ENCODE peak calls at places on chromosomes 3 and 15, in ten cellular contexts. One of them, this sample, is unnamed.

GRCh38 chr15:45118131-45118588 is 4.0 kb downstream of the DUOXA2 start:
- DNase-seq in NCI-H1092: peak
- DNase-seq in posterior cingulate gyrus: peak
- DNase-seq in cardiac muscle cell: peak
- DNase-seq in posterior vena cava: peak
- DNase-seq in NCI-H774: peak
- DNase-seq in nephron progenitor cell: peak
- DNase-seq in stimulated activated CD4-positive, alpha-beta T cell treated with anti-CD3 and anti-CD28 coated beads, Interleukin-15, amount 100 ng/mL, for 1 hour: peak
- DNase-seq in HCT116: peak
- DNase-seq in occipital lobe: peak
- DNase-seq in this sample: peak

GRCh38 chr3:136753112-136753939 is 1.1 kb upstream of the STAG1 start:
- DNase-seq in NCI-H1092: no peak
- DNase-seq in posterior cingulate gyrus: no peak
- DNase-seq in cardiac muscle cell: no peak
- DNase-seq in posterior vena cava: no peak
- DNase-seq in NCI-H774: no peak
- DNase-seq in nephron progenitor cell: no peak
- DNase-seq in stimulated activated CD4-positive, alpha-beta T cell treated with anti-CD3 and anti-CD28 coated beads, Interleukin-15, amount 100 ng/mL, for 1 hour: no peak
- DNase-seq in HCT116: no peak
- DNase-seq in occipital lobe: no peak
- DNase-seq in this sample: no peak

GRCh38 chr15:81023483-81024264 is 23.0 kb downstream of the TLNRD1 start:
- DNase-seq in NCI-H1092: no peak
- DNase-seq in posterior cingulate gyrus: peak
- DNase-seq in cardiac muscle cell: peak
- DNase-seq in posterior vena cava: peak
- DNase-seq in NCI-H774: no peak
- DNase-seq in nephron progenitor cell: no peak
- DNase-seq in stimulated activated CD4-positive, alpha-beta T cell treated with anti-CD3 and anti-CD28 coated beads, Interleukin-15, amount 100 ng/mL, for 1 hour: no peak
- DNase-seq in HCT116: no peak
- DNase-seq in occipital lobe: peak
- DNase-seq in this sample: peak

GRCh38 chr15:88274534-88275460 is 18.3 kb upstream of the NTRK3 start:
- DNase-seq in NCI-H1092: no peak
- DNase-seq in posterior cingulate gyrus: peak
- DNase-seq in cardiac muscle cell: peak
- DNase-seq in posterior vena cava: peak
- DNase-seq in NCI-H774: peak
- DNase-seq in nephron progenitor cell: peak
- DNase-seq in stimulated activated CD4-positive, alpha-beta T cell treated with anti-CD3 and anti-CD28 coated beads, Interleukin-15, amount 100 ng/mL, for 1 hour: peak
- DNase-seq in HCT116: peak
- DNase-seq in occipital lobe: peak
- DNase-seq in this sample: peak

GRCh38 chr15:65525622-65526021 is 4.6 kb upstream of the HACD3 start:
- DNase-seq in NCI-H1092: no peak
- DNase-seq in posterior cingulate gyrus: peak
- DNase-seq in cardiac muscle cell: peak
- DNase-seq in posterior vena cava: no peak
- DNase-seq in NCI-H774: no peak
- DNase-seq in nephron progenitor cell: no peak
- DNase-seq in stimulated activated CD4-positive, alpha-beta T cell treated with anti-CD3 and anti-CD28 coated beads, Interleukin-15, amount 100 ng/mL, for 1 hour: no peak
- DNase-seq in HCT116: no peak
- DNase-seq in occipital lobe: no peak
- DNase-seq in this sample: peak

GRCh38 chr15:101167791-101168462 is 83.9 kb downstream of the CHSY1 start:
- DNase-seq in NCI-H1092: no peak
- DNase-seq in posterior cingulate gyrus: no peak
- DNase-seq in cardiac muscle cell: peak
- DNase-seq in posterior vena cava: peak
- DNase-seq in NCI-H774: no peak
- DNase-seq in nephron progenitor cell: no peak
- DNase-seq in stimulated activated CD4-positive, alpha-beta T cell treated with anti-CD3 and anti-CD28 coated beads, Interleukin-15, amount 100 ng/mL, for 1 hour: no peak
- DNase-seq in HCT116: peak
- DNase-seq in occipital lobe: no peak
- DNase-seq in this sample: peak

GRCh38 chr3:53803124-53803815 is 42.9 kb downstream of the CHDH start:
- DNase-seq in NCI-H1092: peak
- DNase-seq in posterior cingulate gyrus: no peak
- DNase-seq in cardiac muscle cell: no peak
- DNase-seq in posterior vena cava: no peak
- DNase-seq in NCI-H774: no peak
- DNase-seq in nephron progenitor cell: no peak
- DNase-seq in stimulated activated CD4-positive, alpha-beta T cell treated with anti-CD3 and anti-CD28 coated beads, Interleukin-15, amount 100 ng/mL, for 1 hour: no peak
- DNase-seq in HCT116: no peak
- DNase-seq in occipital lobe: no peak
- DNase-seq in this sample: no peak

GRCh38 chr3:64743166-64743565 is 55.4 kb upstream of the ADAMTS9 start:
- DNase-seq in NCI-H1092: no peak
- DNase-seq in posterior cingulate gyrus: no peak
- DNase-seq in cardiac muscle cell: peak
- DNase-seq in posterior vena cava: no peak
- DNase-seq in NCI-H774: no peak
- DNase-seq in nephron progenitor cell: no peak
- DNase-seq in stimulated activated CD4-positive, alpha-beta T cell treated with anti-CD3 and anti-CD28 coated beads, Interleukin-15, amount 100 ng/mL, for 1 hour: no peak
- DNase-seq in HCT116: no peak
- DNase-seq in occipital lobe: no peak
- DNase-seq in this sample: no peak

GRCh38 chr15:66145242-66146182 is 108.0 kb downstream of the MEGF11 start:
- DNase-seq in NCI-H1092: no peak
- DNase-seq in posterior cingulate gyrus: no peak
- DNase-seq in cardiac muscle cell: no peak
- DNase-seq in posterior vena cava: no peak
- DNase-seq in NCI-H774: peak
- DNase-seq in nephron progenitor cell: no peak
- DNase-seq in stimulated activated CD4-positive, alpha-beta T cell treated with anti-CD3 and anti-CD28 coated beads, Interleukin-15, amount 100 ng/mL, for 1 hour: no peak
- DNase-seq in HCT116: no peak
- DNase-seq in occipital lobe: no peak
- DNase-seq in this sample: no peak

GRCh38 chr3:182255095-182255600 is 538.2 kb upstream of the ATP11B start:
- DNase-seq in NCI-H1092: no peak
- DNase-seq in posterior cingulate gyrus: no peak
- DNase-seq in cardiac muscle cell: no peak
- DNase-seq in posterior vena cava: no peak
- DNase-seq in NCI-H774: no peak
- DNase-seq in nephron progenitor cell: no peak
- DNase-seq in stimulated activated CD4-positive, alpha-beta T cell treated with anti-CD3 and anti-CD28 coated beads, Interleukin-15, amount 100 ng/mL, for 1 hour: no peak
- DNase-seq in HCT116: no peak
- DNase-seq in occipital lobe: no peak
- DNase-seq in this sample: no peak

GRCh38 chr3:116340680-116341216 is 104.5 kb downstream of the LSAMP start:
- DNase-seq in NCI-H1092: no peak
- DNase-seq in posterior cingulate gyrus: no peak
- DNase-seq in cardiac muscle cell: peak
- DNase-seq in posterior vena cava: no peak
- DNase-seq in NCI-H774: no peak
- DNase-seq in nephron progenitor cell: no peak
- DNase-seq in stimulated activated CD4-positive, alpha-beta T cell treated with anti-CD3 and anti-CD28 coated beads, Interleukin-15, amount 100 ng/mL, for 1 hour: no peak
- DNase-seq in HCT116: no peak
- DNase-seq in occipital lobe: no peak
- DNase-seq in this sample: no peak

GRCh38 chr15:30042556-30042955 is 40.2 kb upstream of the GOLGA8J start:
- DNase-seq in NCI-H1092: no peak
- DNase-seq in posterior cingulate gyrus: no peak
- DNase-seq in cardiac muscle cell: peak
- DNase-seq in posterior vena cava: no peak
- DNase-seq in NCI-H774: no peak
- DNase-seq in nephron progenitor cell: no peak
- DNase-seq in stimulated activated CD4-positive, alpha-beta T cell treated with anti-CD3 and anti-CD28 coated beads, Interleukin-15, amount 100 ng/mL, for 1 hour: no peak
- DNase-seq in HCT116: no peak
- DNase-seq in occipital lobe: no peak
- DNase-seq in this sample: no peak

GRCh38 chr3:83500422-83500821 is 1458.4 kb upstream of the CADM2 start:
- DNase-seq in NCI-H1092: no peak
- DNase-seq in posterior cingulate gyrus: no peak
- DNase-seq in cardiac muscle cell: no peak
- DNase-seq in posterior vena cava: no peak
- DNase-seq in NCI-H774: no peak
- DNase-seq in nephron progenitor cell: no peak
- DNase-seq in stimulated activated CD4-positive, alpha-beta T cell treated with anti-CD3 and anti-CD28 coated beads, Interleukin-15, amount 100 ng/mL, for 1 hour: no peak
- DNase-seq in HCT116: no peak
- DNase-seq in occipital lobe: no peak
- DNase-seq in this sample: no peak

GRCh38 chr3:171193693-171194092 is 167.2 kb upstream of the SLC2A2 start:
- DNase-seq in NCI-H1092: no peak
- DNase-seq in posterior cingulate gyrus: no peak
- DNase-seq in cardiac muscle cell: no peak
- DNase-seq in posterior vena cava: no peak
- DNase-seq in NCI-H774: no peak
- DNase-seq in nephron progenitor cell: no peak
- DNase-seq in stimulated activated CD4-positive, alpha-beta T cell treated with anti-CD3 and anti-CD28 coated beads, Interleukin-15, amount 100 ng/mL, for 1 hour: no peak
- DNase-seq in HCT116: no peak
- DNase-seq in occipital lobe: no peak
- DNase-seq in this sample: no peak

GRCh38 chr3:183533410-183534132 is 21.9 kb downstream of the KLHL6 start:
- DNase-seq in NCI-H1092: no peak
- DNase-seq in posterior cingulate gyrus: no peak
- DNase-seq in cardiac muscle cell: no peak
- DNase-seq in posterior vena cava: no peak
- DNase-seq in NCI-H774: no peak
- DNase-seq in nephron progenitor cell: no peak
- DNase-seq in stimulated activated CD4-positive, alpha-beta T cell treated with anti-CD3 and anti-CD28 coated beads, Interleukin-15, amount 100 ng/mL, for 1 hour: no peak
- DNase-seq in HCT116: no peak
- DNase-seq in occipital lobe: no peak
- DNase-seq in this sample: no peak

GRCh38 chr3:13348671-13349396 is 71.3 kb downstream of the NUP210 start:
- DNase-seq in NCI-H1092: no peak
- DNase-seq in posterior cingulate gyrus: peak
- DNase-seq in cardiac muscle cell: peak
- DNase-seq in posterior vena cava: no peak
- DNase-seq in NCI-H774: no peak
- DNase-seq in nephron progenitor cell: peak
- DNase-seq in stimulated activated CD4-positive, alpha-beta T cell treated with anti-CD3 and anti-CD28 coated beads, Interleukin-15, amount 100 ng/mL, for 1 hour: no peak
- DNase-seq in HCT116: no peak
- DNase-seq in occipital lobe: peak
- DNase-seq in this sample: no peak

GRCh38 chr3:35184775-35185174 is 454.6 kb upstream of the ARPP21 start:
- DNase-seq in NCI-H1092: no peak
- DNase-seq in posterior cingulate gyrus: no peak
- DNase-seq in cardiac muscle cell: peak
- DNase-seq in posterior vena cava: no peak
- DNase-seq in NCI-H774: no peak
- DNase-seq in nephron progenitor cell: no peak
- DNase-seq in stimulated activated CD4-positive, alpha-beta T cell treated with anti-CD3 and anti-CD28 coated beads, Interleukin-15, amount 100 ng/mL, for 1 hour: no peak
- DNase-seq in HCT116: no peak
- DNase-seq in occipital lobe: no peak
- DNase-seq in this sample: peak

GRCh38 chr15:71109130-71109529 is 6.1 kb upstream of the THSD4 start:
- DNase-seq in NCI-H1092: no peak
- DNase-seq in posterior cingulate gyrus: no peak
- DNase-seq in cardiac muscle cell: peak
- DNase-seq in posterior vena cava: no peak
- DNase-seq in NCI-H774: no peak
- DNase-seq in nephron progenitor cell: no peak
- DNase-seq in stimulated activated CD4-positive, alpha-beta T cell treated with anti-CD3 and anti-CD28 coated beads, Interleukin-15, amount 100 ng/mL, for 1 hour: no peak
- DNase-seq in HCT116: no peak
- DNase-seq in occipital lobe: no peak
- DNase-seq in this sample: no peak

GRCh38 chr3:115903843-115904242 is 280.5 kb downstream of the GAP43 start:
- DNase-seq in NCI-H1092: no peak
- DNase-seq in posterior cingulate gyrus: no peak
- DNase-seq in cardiac muscle cell: no peak
- DNase-seq in posterior vena cava: no peak
- DNase-seq in NCI-H774: no peak
- DNase-seq in nephron progenitor cell: no peak
- DNase-seq in stimulated activated CD4-positive, alpha-beta T cell treated with anti-CD3 and anti-CD28 coated beads, Interleukin-15, amount 100 ng/mL, for 1 hour: no peak
- DNase-seq in HCT116: no peak
- DNase-seq in occipital lobe: no peak
- DNase-seq in this sample: no peak

GRCh38 chr3:38368238-38368637 is 21.7 kb downstream of the XYLB start:
- DNase-seq in NCI-H1092: no peak
- DNase-seq in posterior cingulate gyrus: no peak
- DNase-seq in cardiac muscle cell: no peak
- DNase-seq in posterior vena cava: no peak
- DNase-seq in NCI-H774: no peak
- DNase-seq in nephron progenitor cell: no peak
- DNase-seq in stimulated activated CD4-positive, alpha-beta T cell treated with anti-CD3 and anti-CD28 coated beads, Interleukin-15, amount 100 ng/mL, for 1 hour: no peak
- DNase-seq in HCT116: no peak
- DNase-seq in occipital lobe: no peak
- DNase-seq in this sample: no peak

GRCh38 chr3:41662288-41662687 is 299.6 kb downstream of the ULK4 start:
- DNase-seq in NCI-H1092: no peak
- DNase-seq in posterior cingulate gyrus: no peak
- DNase-seq in cardiac muscle cell: no peak
- DNase-seq in posterior vena cava: no peak
- DNase-seq in NCI-H774: no peak
- DNase-seq in nephron progenitor cell: no peak
- DNase-seq in stimulated activated CD4-positive, alpha-beta T cell treated with anti-CD3 and anti-CD28 coated beads, Interleukin-15, amount 100 ng/mL, for 1 hour: no peak
- DNase-seq in HCT116: no peak
- DNase-seq in occipital lobe: no peak
- DNase-seq in this sample: no peak

GRCh38 chr3:135143474-135143873 is 348.4 kb downstream of the EPHB1 start:
- DNase-seq in NCI-H1092: no peak
- DNase-seq in posterior cingulate gyrus: no peak
- DNase-seq in cardiac muscle cell: no peak
- DNase-seq in posterior vena cava: no peak
- DNase-seq in NCI-H774: no peak
- DNase-seq in nephron progenitor cell: no peak
- DNase-seq in stimulated activated CD4-positive, alpha-beta T cell treated with anti-CD3 and anti-CD28 coated beads, Interleukin-15, amount 100 ng/mL, for 1 hour: no peak
- DNase-seq in HCT116: no peak
- DNase-seq in occipital lobe: no peak
- DNase-seq in this sample: no peak

GRCh38 chr3:144160627-144161026 is 189.0 kb downstream of the DIPK2A start:
- DNase-seq in NCI-H1092: no peak
- DNase-seq in posterior cingulate gyrus: no peak
- DNase-seq in cardiac muscle cell: no peak
- DNase-seq in posterior vena cava: no peak
- DNase-seq in NCI-H774: no peak
- DNase-seq in nephron progenitor cell: no peak
- DNase-seq in stimulated activated CD4-positive, alpha-beta T cell treated with anti-CD3 and anti-CD28 coated beads, Interleukin-15, amount 100 ng/mL, for 1 hour: no peak
- DNase-seq in HCT116: no peak
- DNase-seq in occipital lobe: no peak
- DNase-seq in this sample: no peak

GRCh38 chr15:63605816-63606215 is 8.6 kb downstream of the FBXL22 start:
- DNase-seq in NCI-H1092: no peak
- DNase-seq in posterior cingulate gyrus: no peak
- DNase-seq in cardiac muscle cell: no peak
- DNase-seq in posterior vena cava: no peak
- DNase-seq in NCI-H774: no peak
- DNase-seq in nephron progenitor cell: no peak
- DNase-seq in stimulated activated CD4-positive, alpha-beta T cell treated with anti-CD3 and anti-CD28 coated beads, Interleukin-15, amount 100 ng/mL, for 1 hour: peak
- DNase-seq in HCT116: no peak
- DNase-seq in occipital lobe: no peak
- DNase-seq in this sample: no peak

GRCh38 chr3:170128259-170128976 is 53.1 kb downstream of the PHC3 start:
- DNase-seq in NCI-H1092: no peak
- DNase-seq in posterior cingulate gyrus: no peak
- DNase-seq in cardiac muscle cell: no peak
- DNase-seq in posterior vena cava: no peak
- DNase-seq in NCI-H774: no peak
- DNase-seq in nephron progenitor cell: no peak
- DNase-seq in stimulated activated CD4-positive, alpha-beta T cell treated with anti-CD3 and anti-CD28 coated beads, Interleukin-15, amount 100 ng/mL, for 1 hour: no peak
- DNase-seq in HCT116: no peak
- DNase-seq in occipital lobe: no peak
- DNase-seq in this sample: peak

GRCh38 chr3:52213901-52214300 is 11.5 kb downstream of the TLR9 start:
- DNase-seq in NCI-H1092: no peak
- DNase-seq in posterior cingulate gyrus: no peak
- DNase-seq in cardiac muscle cell: no peak
- DNase-seq in posterior vena cava: no peak
- DNase-seq in NCI-H774: no peak
- DNase-seq in nephron progenitor cell: no peak
- DNase-seq in stimulated activated CD4-positive, alpha-beta T cell treated with anti-CD3 and anti-CD28 coated beads, Interleukin-15, amount 100 ng/mL, for 1 hour: no peak
- DNase-seq in HCT116: no peak
- DNase-seq in occipital lobe: no peak
- DNase-seq in this sample: no peak

GRCh38 chr3:195123196-195123805 is 147.7 kb downstream of the XXYLT1 start:
- DNase-seq in NCI-H1092: no peak
- DNase-seq in posterior cingulate gyrus: no peak
- DNase-seq in cardiac muscle cell: no peak
- DNase-seq in posterior vena cava: no peak
- DNase-seq in NCI-H774: no peak
- DNase-seq in nephron progenitor cell: peak
- DNase-seq in stimulated activated CD4-positive, alpha-beta T cell treated with anti-CD3 and anti-CD28 coated beads, Interleukin-15, amount 100 ng/mL, for 1 hour: no peak
- DNase-seq in HCT116: no peak
- DNase-seq in occipital lobe: no peak
- DNase-seq in this sample: no peak

GRCh38 chr3:149844073-149844472 is 31.1 kb downstream of the RNF13 start:
- DNase-seq in NCI-H1092: no peak
- DNase-seq in posterior cingulate gyrus: no peak
- DNase-seq in cardiac muscle cell: no peak
- DNase-seq in posterior vena cava: no peak
- DNase-seq in NCI-H774: no peak
- DNase-seq in nephron progenitor cell: no peak
- DNase-seq in stimulated activated CD4-positive, alpha-beta T cell treated with anti-CD3 and anti-CD28 coated beads, Interleukin-15, amount 100 ng/mL, for 1 hour: no peak
- DNase-seq in HCT116: no peak
- DNase-seq in occipital lobe: no peak
- DNase-seq in this sample: no peak

This sample was measured in foreskin melanocyte.